ENCODE peak calls at places on chromosomes 11 and 22, in five cellular contexts. K is mucosa of descending colon, O is GM13976, R is NCI-H510A treated with DMSO at 0.1 percent for 48 hours, S is HCEC 1CT. V is an unnamed sample.

GRCh38 chr11:120601566-120601965 is 90.0 kb downstream of the GRIK4 start:
- DNase-seq in R (no peak), S (peak), K (no peak), O (no peak), V (no peak)

GRCh38 chr11:2194877-2195755 is 23.5 kb upstream of the TH start:
- DNase-seq in O (peak), S (no peak), K (peak), R (no peak), V (peak)

GRCh38 chr11:128627666-128628342 is 40.4 kb upstream of the ETS1 start:
- DNase-seq in K (no peak), S (no peak), O (peak), R (no peak), V (no peak)

GRCh38 chr22:25542231-25542630 is 22.2 kb upstream of the GRK3 start:
- DNase-seq in R (no peak), O (no peak), K (no peak), S (no peak), V (no peak)

GRCh38 chr11:57777969-57778317 is 16.3 kb downstream of the CTNND1 start:
- DNase-seq in S (no peak), K (peak), R (no peak), O (no peak), V (no peak)

GRCh38 chr11:14907411-14908213 is 15.6 kb upstream of the CYP2R1 start:
- DNase-seq in O (peak), R (peak), S (peak), K (peak), V (peak)

GRCh38 chr11:61671527-61671926 is 8.7 kb upstream of the DAGLA start:
- DNase-seq in O (no peak), R (peak), S (peak), K (peak), V (no peak)

GRCh38 chr11:48104562-48104924 is 112.1 kb upstream of the OR4B1 start:
- DNase-seq in S (no peak), O (no peak), R (no peak), K (no peak), V (no peak)

GRCh38 chr11:32643526-32643925 is 59.9 kb downstream of the EIF3M start:
- DNase-seq in O (no peak), R (no peak), K (no peak), S (peak), V (no peak)

GRCh38 chr11:37557990-37558389 is 960.0 kb upstream of the RAG2 start:
- DNase-seq in S (no peak), R (no peak), O (no peak), K (no peak), V (no peak)

GRCh38 chr11:33633251-33634003 is 67.2 kb downstream of the C11orf91 start:
- DNase-seq in K (no peak), S (peak), R (peak), O (no peak), V (no peak)

GRCh38 chr11:68146010-68146540 is 24.9 kb upstream of the CHKA start:
- DNase-seq in S (no peak), O (no peak), K (peak), R (no peak), V (no peak)

GRCh38 chr22:44648821-44649566 is 53.0 kb upstream of the PRR5 start:
- DNase-seq in K (no peak), O (no peak), S (peak), R (peak), V (no peak)

GRCh38 chr11:84686726-84687125 is 940.4 kb downstream of the DLG2 start:
- DNase-seq in K (no peak), O (no peak), S (no peak), R (no peak), V (no peak)

GRCh38 chr11:112922606-112923005 is 38.6 kb upstream of the NCAM1 start:
- DNase-seq in O (no peak), K (no peak), R (no peak), S (no peak), V (no peak)

GRCh38 chr11:109229682-109230081 is 192.3 kb upstream of the C11orf87 start:
- DNase-seq in R (no peak), K (no peak), S (no peak), O (no peak), V (no peak)

GRCh38 chr11:132137981-132138313 is 767.5 kb downstream of the NTM start:
- DNase-seq in O (no peak), R (no peak), K (no peak), S (no peak), V (no peak)

GRCh38 chr11:120645639-120646038 is 134.1 kb downstream of the GRIK4 start:
- DNase-seq in O (no peak), S (no peak), R (no peak), K (no peak), V (no peak)

GRCh38 chr11:19094859-19095258 is 22.1 kb upstream of the ZDHHC13 start:
- DNase-seq in O (no peak), K (no peak), R (no peak), S (peak), V (no peak)

GRCh38 chr11:121553806-121554205 is 101.0 kb upstream of the SORL1-AS1 start:
- DNase-seq in K (peak), O (no peak), S (no peak), R (no peak), V (no peak)